ENCODE peak calls at places on chromosomes 16 and 17, in ten cellular contexts. V is neural progenitor cell; O is heart left ventricle; I is cardiac muscle cell; D is esophagus squamous epithelium; R is epithelial cell of esophagus; T is fibroblast of lung; M is ovary; P is CD8-positive, alpha-beta memory T cell; E is A549. C is an unnamed sample.
A peak's percentile ranks its signal among the peaks of the same experiment; 100 is the strongest.

GRCh38 chr16:48586083-48586482 is 23.9 kb downstream of the N4BP1 start:
- DNase-seq in V (no peak), O (no peak), I (no peak), D (no peak), R (no peak), T (no peak), M (no peak), P (no peak), E (no peak), C (no peak)

GRCh38 chr16:47304563-47304962 is 156.3 kb downstream of the ITFG1 start:
- DNase-seq in V (no peak), O (no peak), I (no peak), D (no peak), R (no peak), T (peak; percentile 12), M (no peak), P (no peak), E (no peak), C (no peak)

GRCh38 chr17:48294989-48295892 is 134.8 kb downstream of the SKAP1 start:
- DNase-seq in V (no peak), O (no peak), I (peak; percentile 42), D (no peak), R (peak; percentile 17), T (no peak), M (no peak), P (peak; percentile 26), E (peak; percentile 35), C (peak; percentile 3)

GRCh38 chr16:6573577-6573976 is 759.1 kb upstream of the RBFOX1 start:
- DNase-seq in V (peak; percentile 79), O (no peak), I (no peak), D (no peak), R (no peak), T (no peak), M (no peak), P (no peak), E (no peak), C (no peak)

GRCh38 chr17:31074772-31075538 is 19.8 kb upstream of the NF1 start:
- DNase-seq in V (peak; percentile 56), O (no peak), I (no peak), D (no peak), R (peak; percentile 78), T (peak; percentile 83), M (no peak), P (no peak), E (peak; percentile 65), C (peak; percentile 51)

GRCh38 chr16:4869147-4869790 is 22.0 kb downstream of the UBN1 start:
- DNase-seq in V (no peak), O (no peak), I (no peak), D (no peak), R (peak; percentile 81), T (no peak), M (no peak), P (no peak), E (no peak), C (no peak)

GRCh38 chr16:7294020-7294419 is 38.6 kb upstream of the RBFOX1 start:
- DNase-seq in V (no peak), O (no peak), I (no peak), D (no peak), R (no peak), T (no peak), M (no peak), P (no peak), E (no peak), C (no peak)

GRCh38 chr17:3796822-3797170 is 4.2 kb downstream of the ITGAE start:
- DNase-seq in V (no peak), O (no peak), I (no peak), D (no peak), R (no peak), T (no peak), M (no peak), P (no peak), E (no peak), C (no peak)

GRCh38 chr17:27446569-27447301 is 9.5 kb upstream of the KSR1 start:
- DNase-seq in V (no peak), O (no peak), I (peak; percentile 98), D (no peak), R (peak; percentile 59), T (peak; percentile 98), M (no peak), P (no peak), E (peak; percentile 38), C (peak; percentile 98)

GRCh38 chr16:11355862-11356261 is 10.6 kb downstream of the RMI2 start:
- DNase-seq in V (no peak), O (no peak), I (no peak), D (no peak), R (no peak), T (no peak), M (no peak), P (no peak), E (no peak), C (no peak)

GRCh38 chr17:20095366-20096080 is 86.4 kb downstream of the SPECC1 start:
- DNase-seq in V (peak; percentile 83), O (peak; percentile 79), I (peak; percentile 56), D (no peak), R (peak; percentile 43), T (peak; percentile 44), M (peak; percentile 64), P (no peak), E (peak; percentile 65), C (peak; percentile 43)

GRCh38 chr17:33936764-33937163 is 318.3 kb upstream of the CCL2 start:
- DNase-seq in V (no peak), O (no peak), I (no peak), D (no peak), R (no peak), T (no peak), M (no peak), P (no peak), E (no peak), C (no peak)

GRCh38 chr16:1708768-1709180 is 2.8 kb downstream of the MAPK8IP3 start:
- DNase-seq in V (no peak), O (peak; percentile 48), I (peak; percentile 69), D (no peak), R (peak; percentile 48), T (peak; percentile 87), M (no peak), P (no peak), E (no peak), C (peak; percentile 92)

DNA sequence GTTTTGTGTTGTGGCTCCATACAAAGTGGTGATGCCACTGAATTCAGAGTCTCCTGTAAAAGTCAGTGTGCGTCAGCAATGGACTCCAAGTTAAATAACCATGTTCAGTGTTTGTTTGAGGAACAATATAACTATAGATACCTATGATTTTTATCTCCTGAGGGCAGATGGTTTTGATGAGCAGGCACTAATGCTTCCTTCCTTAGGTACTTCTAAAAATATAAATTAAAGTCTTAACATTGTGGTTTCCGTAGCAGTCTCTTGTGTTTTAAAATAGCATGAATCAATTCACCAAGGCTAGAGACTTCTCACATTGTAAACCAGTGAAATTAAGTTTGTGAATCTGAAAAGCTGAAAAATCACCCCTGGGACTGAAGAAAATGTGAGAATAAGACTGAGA is 1503.0 kb downstream of the CDH11 start:
- DNase-seq in V (no peak), O (no peak), I (no peak), D (no peak), R (no peak), T (no peak), M (no peak), P (no peak), E (no peak), C (no peak)
- H3K4me3 ChIP-seq in V (no peak overlapping the region), O (no peak overlapping the region), I (no peak overlapping the region), D (no peak overlapping the region), R (no peak overlapping the region), T (no peak overlapping the region), M (no peak overlapping the region), P (no peak overlapping the region), E (no peak overlapping the region), C (no peak overlapping the region)

GRCh38 chr17:32936157-32936893 is 8.4 kb downstream of the TMEM98 start:
- DNase-seq in V (no peak), O (no peak), I (no peak), D (no peak), R (no peak), T (no peak), M (no peak), P (no peak), E (no peak), C (no peak)
- H3K4me3 ChIP-seq in V (no peak overlapping the region), O (no peak overlapping the region), I (no peak overlapping the region), D (no peak overlapping the region), R (no peak overlapping the region), T (no peak overlapping the region), M (no peak overlapping the region), P (no peak overlapping the region), E (no peak overlapping the region), C (no peak overlapping the region)

GRCh38 chr17:66192378-66192687 is 400 bp upstream of the CEP112 start:
- DNase-seq in V (no peak), O (no peak), I (no peak), D (no peak), R (no peak), T (no peak), M (no peak), P (no peak), E (no peak), C (no peak)
- H3K4me3 ChIP-seq in V (peak overlapping the region; percentile 64), O (peak overlapping the region; percentile 86), I (peak overlapping the region; percentile 76), D (peak overlapping the region; percentile 53), R (peak overlapping the region; percentile 53), T (peak overlapping the region; percentile 83), M (peak overlapping the region; percentile 67), P (peak overlapping the region; percentile 41), E (peak overlapping the region; percentile 80), C (peak overlapping the region; percentile 73)

GRCh38 chr16:67667434-67667816 is 811 bp downstream of the C16orf86 start:
- DNase-seq in V (no peak), O (no peak), I (no peak), D (no peak), R (no peak), T (no peak), M (no peak), P (no peak), E (no peak), C (no peak)

GRCh38 chr16:67669499-67670101 is 3.0 kb downstream of the C16orf86 start:
- DNase-seq in V (no peak), O (no peak), I (no peak), D (no peak), R (no peak), T (no peak), M (peak; percentile 15), P (no peak), E (no peak), C (no peak)

GRCh38 chr16:67668495-67669157 is 2.0 kb downstream of the C16orf86 start:
- DNase-seq in V (no peak), O (no peak), I (no peak), D (no peak), R (no peak), T (no peak), M (no peak), P (no peak), E (no peak), C (no peak)

GRCh38 chr16:67666538-67667433 is at the start of the genes C16orf86 and ENKD1:
- DNase-seq in V (peak; percentile 96), O (peak; percentile 88), I (peak; percentile 82), D (no peak), R (peak; percentile 53), T (peak; percentile 52), M (peak; percentile 87), P (peak; percentile 77), E (peak; percentile 62), C (peak; percentile 64)

DNA sequence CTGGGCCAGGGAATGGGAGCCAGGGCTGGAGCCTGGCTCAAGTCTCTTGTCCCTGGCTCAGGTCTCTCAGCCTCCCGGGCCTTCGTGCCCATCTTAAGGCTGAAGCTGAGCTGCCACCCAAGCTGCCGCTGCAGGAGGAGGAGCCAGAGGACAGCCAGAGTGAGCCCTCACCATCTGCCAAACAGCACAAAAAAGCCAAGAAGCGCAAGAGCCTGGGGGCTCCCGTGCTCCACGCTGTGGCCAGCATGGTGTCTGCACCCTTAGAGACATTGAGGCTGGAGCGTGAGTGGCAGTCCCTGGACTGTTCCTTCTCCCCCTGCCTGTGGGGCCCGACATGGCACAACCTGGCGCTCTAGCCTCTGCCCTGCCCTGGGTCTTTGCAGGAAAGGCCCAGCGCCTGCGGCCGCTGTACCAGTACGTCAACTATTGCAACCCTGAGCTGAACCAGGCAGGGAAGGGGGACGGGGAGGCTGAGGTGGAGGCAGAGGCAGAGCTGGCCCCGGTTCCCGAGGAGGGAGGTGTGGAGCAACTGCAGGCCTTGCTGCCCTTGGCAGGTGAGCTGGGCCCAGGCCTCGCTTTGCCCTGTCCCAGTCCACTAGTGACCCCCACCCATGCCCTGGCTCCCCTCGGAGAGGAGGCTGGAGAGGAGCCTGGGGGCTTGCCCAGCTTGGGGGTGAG is 1.3 kb downstream of the C16orf86 start:
- DNase-seq in V (peak; percentile 93), O (peak; percentile 86), I (peak; percentile 94), D (peak; percentile 54), R (peak; percentile 88), T (peak; percentile 84), M (peak; percentile 81), P (peak; percentile 74), E (peak; percentile 93), C (peak; percentile 92)
- H3K4me3 ChIP-seq in V (no peak overlapping the region), O (peak overlapping the region; percentile 74), I (no peak overlapping the region), D (no peak overlapping the region), R (no peak overlapping the region), T (no peak overlapping the region), M (peak overlapping the region; percentile 66), P (no peak overlapping the region), E (no peak overlapping the region), C (no peak overlapping the region)

C was measured in fibroblast of mammary gland.